ENCODE peak calls at places on chromosomes 3 and 15, in four cellular contexts. One of them, this sample, is unnamed.
A peak's percentile ranks its signal among the peaks of the same experiment; 100 is the strongest.

GRCh38 chr15:42136513-42136912 is 19.9 kb downstream of the PLA2G4F start:
- DNase-seq in AG04450: no peak
- DNase-seq in foreskin keratinocyte: no peak
- DNase-seq in spleen: no peak
- DNase-seq in this sample: no peak

GRCh38 chr3:2092758-2093157 is 5.9 kb upstream of the CNTN4 start:
- DNase-seq in AG04450: no peak
- DNase-seq in foreskin keratinocyte: no peak
- DNase-seq in spleen: no peak
- DNase-seq in this sample: no peak

GRCh38 chr3:50537421-50538129 is 30.0 kb downstream of the C3orf18 start:
- DNase-seq in AG04450: no peak
- DNase-seq in foreskin keratinocyte: no peak
- DNase-seq in spleen: no peak
- DNase-seq in this sample: no peak

GRCh38 chr15:35129361-35129760 is 44.3 kb upstream of the NANOGP8 start:
- DNase-seq in AG04450: no peak
- DNase-seq in foreskin keratinocyte: no peak
- DNase-seq in spleen: no peak
- DNase-seq in this sample: no peak

GRCh38 chr3:94539937-94540336 is 477.1 kb downstream of the NSUN3 start:
- DNase-seq in AG04450: no peak
- DNase-seq in foreskin keratinocyte: no peak
- DNase-seq in spleen: no peak
- DNase-seq in this sample: no peak

GRCh38 chr15:101492752-101493692 is 3.5 kb upstream of the PCSK6 start:
- DNase-seq in AG04450: no peak
- DNase-seq in foreskin keratinocyte: no peak
- DNase-seq in spleen: no peak
- DNase-seq in this sample: no peak

GRCh38 chr3:139127101-139127500 is 82.4 kb upstream of the PRR23C start:
- DNase-seq in AG04450: peak; percentile 49
- DNase-seq in foreskin keratinocyte: peak; percentile 95
- DNase-seq in spleen: no peak
- DNase-seq in this sample: no peak

GRCh38 chr15:53580371-53580770 is 179.1 kb downstream of the WDR72 start:
- DNase-seq in AG04450: no peak
- DNase-seq in foreskin keratinocyte: no peak
- DNase-seq in spleen: no peak
- DNase-seq in this sample: no peak

GRCh38 chr15:75695634-75696302 is 16.9 kb downstream of the CSPG4 start:
- DNase-seq in AG04450: no peak
- DNase-seq in foreskin keratinocyte: peak; percentile 15
- DNase-seq in spleen: no peak
- DNase-seq in this sample: no peak

GRCh38 chr15:40263036-40263754 is 19.7 kb downstream of the ANKRD63 start:
- DNase-seq in AG04450: peak; percentile 18
- DNase-seq in foreskin keratinocyte: no peak
- DNase-seq in spleen: no peak
- DNase-seq in this sample: no peak

GRCh38 chr15:99536422-99537033 is 29.3 kb upstream of the MEF2A start:
- DNase-seq in AG04450: no peak
- DNase-seq in foreskin keratinocyte: peak; percentile 41
- DNase-seq in spleen: peak; percentile 58
- DNase-seq in this sample: peak; percentile 63

GRCh38 chr3:129365779-129366178 is 62.7 kb downstream of the EFCAB12 start:
- DNase-seq in AG04450: no peak
- DNase-seq in foreskin keratinocyte: no peak
- DNase-seq in spleen: no peak
- DNase-seq in this sample: no peak

GRCh38 chr3:187017511-187018230 is 87.3 kb downstream of the ST6GAL1 start:
- DNase-seq in AG04450: no peak
- DNase-seq in foreskin keratinocyte: no peak
- DNase-seq in spleen: no peak
- DNase-seq in this sample: no peak

GRCh38 chr3:73546961-73547360 is 77.8 kb downstream of the PDZRN3 start:
- DNase-seq in AG04450: peak; percentile 81
- DNase-seq in foreskin keratinocyte: peak; percentile 97
- DNase-seq in spleen: no peak
- DNase-seq in this sample: peak; percentile 89

GRCh38 chr3:158777171-158777873 is 24.5 kb upstream of the MFSD1 start:
- DNase-seq in AG04450: no peak
- DNase-seq in foreskin keratinocyte: no peak
- DNase-seq in spleen: no peak
- DNase-seq in this sample: no peak

GRCh38 chr3:132803889-132804288 is 81.7 kb upstream of the NPHP3 start:
- DNase-seq in AG04450: no peak
- DNase-seq in foreskin keratinocyte: no peak
- DNase-seq in spleen: no peak
- DNase-seq in this sample: no peak

GRCh38 chr15:79844221-79844620 is 52.6 kb downstream of the MTHFS start:
- DNase-seq in AG04450: no peak
- DNase-seq in foreskin keratinocyte: no peak
- DNase-seq in spleen: no peak
- DNase-seq in this sample: no peak

GRCh38 chr3:27176256-27176655 is 192.9 kb downstream of the NEK10 start:
- DNase-seq in AG04450: no peak
- DNase-seq in foreskin keratinocyte: no peak
- DNase-seq in spleen: no peak
- DNase-seq in this sample: no peak

GRCh38 chr3:53150247-53151085 is 10.5 kb upstream of the PRKCD start:
- DNase-seq in AG04450: no peak
- DNase-seq in foreskin keratinocyte: no peak
- DNase-seq in spleen: no peak
- DNase-seq in this sample: no peak

GRCh38 chr3:107372506-107372905 is 4.7 kb upstream of the CCDC54 start:
- DNase-seq in AG04450: no peak
- DNase-seq in foreskin keratinocyte: no peak
- DNase-seq in spleen: no peak
- DNase-seq in this sample: no peak

GRCh38 chr15:56356616-56357015 is 8.6 kb upstream of the TEX9 start:
- DNase-seq in AG04450: no peak
- DNase-seq in foreskin keratinocyte: no peak
- DNase-seq in spleen: no peak
- DNase-seq in this sample: peak; percentile 7

GRCh38 chr3:46867550-46867898 is 4.3 kb upstream of the MYL3 start:
- DNase-seq in AG04450: no peak
- DNase-seq in foreskin keratinocyte: no peak
- DNase-seq in spleen: no peak
- DNase-seq in this sample: no peak

GRCh38 chr3:196399485-196399945 is 32.7 kb downstream of the UBXN7 start:
- DNase-seq in AG04450: no peak
- DNase-seq in foreskin keratinocyte: peak; percentile 57
- DNase-seq in spleen: no peak
- DNase-seq in this sample: peak; percentile 9

GRCh38 chr15:24862726-24863521 is 91.9 kb upstream of the SNRPN start:
- DNase-seq in AG04450: no peak
- DNase-seq in foreskin keratinocyte: no peak
- DNase-seq in spleen: no peak
- DNase-seq in this sample: no peak

GRCh38 chr3:184716652-184717607 is 5.1 kb upstream of the MAGEF1 start:
- DNase-seq in AG04450: no peak
- DNase-seq in foreskin keratinocyte: peak; percentile 11
- DNase-seq in spleen: no peak
- DNase-seq in this sample: no peak

GRCh38 chr3:50125541-50126286 is 29.4 kb upstream of the SEMA3F start:
- DNase-seq in AG04450: no peak
- DNase-seq in foreskin keratinocyte: no peak
- DNase-seq in spleen: peak; percentile 35
- DNase-seq in this sample: no peak

GRCh38 chr3:31165399-31165860 is 271.0 kb upstream of the GADL1 start:
- DNase-seq in AG04450: no peak
- DNase-seq in foreskin keratinocyte: peak; percentile 6
- DNase-seq in spleen: no peak
- DNase-seq in this sample: no peak

GRCh38 chr15:25243800-25244097 is 195.1 kb downstream of the UBE3A start:
- DNase-seq in AG04450: no peak
- DNase-seq in foreskin keratinocyte: no peak
- DNase-seq in spleen: peak; percentile 46
- DNase-seq in this sample: no peak

GRCh38 chr15:63514533-63514943 is 10.1 kb downstream of the USP3 start:
- DNase-seq in AG04450: peak; percentile 45
- DNase-seq in foreskin keratinocyte: peak; percentile 58
- DNase-seq in spleen: no peak
- DNase-seq in this sample: no peak

GRCh38 chr3:12308517-12308916 is 19.6 kb downstream of the PPARG start:
- DNase-seq in AG04450: peak; percentile 67
- DNase-seq in foreskin keratinocyte: peak; percentile 90
- DNase-seq in spleen: no peak
- DNase-seq in this sample: peak; percentile 73

GRCh38 chr3:125052671-125053303 is 3.0 kb downstream of the HEG1 start:
- DNase-seq in AG04450: no peak
- DNase-seq in foreskin keratinocyte: peak; percentile 45
- DNase-seq in spleen: peak; percentile 56
- DNase-seq in this sample: peak; percentile 71
- TF ChIP-seq CTCF in AG04450: no peak
- TF ChIP-seq CTCF in foreskin keratinocyte: no peak
- TF ChIP-seq CTCF in spleen: no peak
- TF ChIP-seq CTCF in this sample: no peak

GRCh38 chr15:91970142-91970541 is 116.6 kb downstream of the SLCO3A1 start:
- DNase-seq in AG04450: peak; percentile 39
- DNase-seq in foreskin keratinocyte: no peak
- DNase-seq in spleen: no peak
- DNase-seq in this sample: no peak
- H3K27me3 ChIP-seq in AG04450: no peaks in the 10 kb centered on the region
- H3K27me3 ChIP-seq in foreskin keratinocyte: no peaks in the 10 kb centered on the region
- H3K27me3 ChIP-seq in spleen: no peaks in the 10 kb centered on the region
- H3K27me3 ChIP-seq in this sample: no peaks in the 10 kb centered on the region

GRCh38 chr3:146593776-146594175 is 11.4 kb downstream of the PLSCR5 start:
- DNase-seq in AG04450: no peak
- DNase-seq in foreskin keratinocyte: no peak
- DNase-seq in spleen: no peak
- DNase-seq in this sample: no peak

GRCh38 chr3:146590521-146590920 is 14.6 kb downstream of the PLSCR5 start:
- DNase-seq in AG04450: no peak
- DNase-seq in foreskin keratinocyte: peak; percentile 32
- DNase-seq in spleen: no peak
- DNase-seq in this sample: no peak

GRCh38 chr3:146585156-146585555 is 20.0 kb downstream of the PLSCR5 start:
- DNase-seq in AG04450: no peak
- DNase-seq in foreskin keratinocyte: no peak
- DNase-seq in spleen: no peak
- DNase-seq in this sample: no peak

GRCh38 chr3:146594843-146595482 is 10.2 kb downstream of the PLSCR5 start:
- DNase-seq in AG04450: no peak
- DNase-seq in foreskin keratinocyte: no peak
- DNase-seq in spleen: peak; percentile 21
- DNase-seq in this sample: no peak

DNA sequence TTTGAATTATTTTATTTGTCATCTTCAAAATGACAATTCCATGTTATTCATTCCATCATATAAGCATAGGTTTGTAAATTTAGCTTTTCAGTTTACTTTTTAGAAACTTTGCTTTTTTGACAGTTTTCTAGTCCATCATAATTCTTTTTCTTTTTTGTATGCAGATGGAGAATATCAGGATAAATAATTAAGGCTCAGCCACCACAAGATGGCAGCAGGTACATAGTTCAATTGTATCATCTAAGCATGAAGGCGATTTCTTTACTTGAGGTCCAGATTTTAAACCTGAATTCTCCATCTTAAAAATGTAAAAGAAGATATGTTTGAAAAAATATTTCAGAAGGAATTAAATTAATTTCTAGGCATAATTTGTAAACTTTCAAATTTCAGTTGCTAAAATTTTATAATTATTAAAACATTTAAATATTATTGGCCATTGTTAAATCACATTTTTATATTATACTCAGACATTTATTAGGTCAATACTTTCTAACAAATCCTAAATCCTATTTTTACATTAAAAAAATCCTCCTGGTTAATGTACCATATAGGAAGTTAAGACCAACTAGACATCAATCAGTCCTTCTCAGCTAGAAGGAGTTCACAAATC is 15.1 kb downstream of the PLSCR5 start:
- DNase-seq in AG04450: peak; percentile 15
- DNase-seq in foreskin keratinocyte: peak; percentile 45
- DNase-seq in spleen: no peak
- DNase-seq in this sample: no peak
- TF ChIP-seq CTCF in AG04450: peak; percentile 61
- TF ChIP-seq CTCF in foreskin keratinocyte: peak; percentile 83
- TF ChIP-seq CTCF in spleen: no peak
- TF ChIP-seq CTCF in this sample: peak; percentile 56

DNA sequence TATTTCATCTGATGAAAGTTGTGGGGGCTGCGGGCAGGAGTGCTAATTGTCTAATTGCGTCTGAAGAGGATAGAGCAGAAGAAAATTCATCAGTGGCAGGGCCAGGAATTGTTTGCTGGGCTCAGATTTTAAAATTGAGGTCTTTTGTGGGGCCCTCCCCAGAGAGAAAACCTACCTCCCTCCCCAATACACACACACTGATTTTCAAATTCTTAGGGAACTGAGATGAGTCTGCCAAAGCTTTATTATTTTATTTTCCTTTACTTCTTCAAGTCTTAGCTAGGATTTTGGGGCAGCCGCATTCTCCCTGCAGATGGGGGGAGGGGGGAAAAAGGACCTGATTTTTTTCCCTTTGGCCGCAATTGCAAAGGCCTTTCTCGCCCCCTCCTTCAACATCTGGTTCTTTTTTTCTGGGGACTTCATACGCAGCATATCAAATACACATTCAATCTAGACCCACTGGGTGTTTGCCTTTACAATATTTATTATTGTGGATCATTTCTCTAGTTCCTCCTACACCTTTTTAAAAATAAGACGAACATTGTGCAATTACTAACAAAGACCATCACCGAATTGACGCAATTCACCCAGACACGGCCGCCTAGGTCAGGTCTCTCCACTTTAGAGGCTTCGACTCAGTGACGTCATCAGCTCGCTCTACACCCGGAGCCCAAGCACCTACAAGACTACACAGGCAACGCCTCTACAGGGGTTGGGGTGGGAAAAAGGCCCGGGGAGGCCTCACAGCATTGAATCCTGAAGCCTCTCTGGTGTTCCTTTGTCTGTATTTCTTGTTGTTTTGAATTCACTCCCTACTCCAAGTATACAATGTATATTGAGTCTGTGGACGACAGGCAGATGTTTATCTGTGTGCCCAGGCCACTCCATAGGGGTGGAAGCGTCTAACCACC is 16.8 kb downstream of the ZIC4 start:
- DNase-seq in AG04450: no peak
- DNase-seq in foreskin keratinocyte: no peak
- DNase-seq in spleen: no peak
- DNase-seq in this sample: no peak
- H3K27me3 ChIP-seq in AG04450: peaks cover 97% of the 10 kb centered on the region
- H3K27me3 ChIP-seq in foreskin keratinocyte: peaks cover 99% of the 10 kb centered on the region
- H3K27me3 ChIP-seq in spleen: peaks cover 93% of the 10 kb centered on the region
- H3K27me3 ChIP-seq in this sample: peaks cover 16% of the 10 kb centered on the region

This sample was measured in BJ.